ENCODE peak calls at places on chromosomes 16 and 17, in five cellular contexts. One of them, this sample, is unnamed.

GRCh38 chr16:85460983-85461813 is 151.9 kb upstream of the GSE1 start:
- DNase-seq in MM.1S: no peak
- DNase-seq in HFF-Myc: no peak
- DNase-seq in heart left ventricle: no peak
- DNase-seq in spleen: no peak
- DNase-seq in this sample: no peak

GRCh38 chr17:76940738-76941350 is 72.6 kb downstream of the MGAT5B start:
- DNase-seq in MM.1S: no peak
- DNase-seq in heart left ventricle: no peak
- DNase-seq in HFF-Myc: no peak
- DNase-seq in spleen: no peak
- DNase-seq in this sample: no peak

GRCh38 chr16:8716592-8716991 is 42.2 kb downstream of the ABAT start:
- DNase-seq in MM.1S: no peak
- DNase-seq in spleen: no peak
- DNase-seq in heart left ventricle: no peak
- DNase-seq in HFF-Myc: no peak
- DNase-seq in this sample: no peak

GRCh38 chr16:69890114-69890890 is 60.8 kb upstream of the CLEC18A start:
- DNase-seq in heart left ventricle: peak; percentile 64
- DNase-seq in MM.1S: no peak
- DNase-seq in spleen: no peak
- DNase-seq in HFF-Myc: peak; percentile 59
- DNase-seq in this sample: no peak

GRCh38 chr17:39618956-39619785 is 7.6 kb upstream of the PPP1R1B start:
- DNase-seq in HFF-Myc: no peak
- DNase-seq in heart left ventricle: no peak
- DNase-seq in MM.1S: no peak
- DNase-seq in spleen: no peak
- DNase-seq in this sample: no peak

GRCh38 chr16:57838161-57838560 is 35.9 kb upstream of the KIFC3 start:
- DNase-seq in heart left ventricle: no peak
- DNase-seq in MM.1S: no peak
- DNase-seq in spleen: peak; percentile 28
- DNase-seq in HFF-Myc: no peak
- DNase-seq in this sample: no peak

GRCh38 chr17:72280881-72281280 is 160.1 kb downstream of the SOX9 start:
- DNase-seq in spleen: no peak
- DNase-seq in heart left ventricle: no peak
- DNase-seq in HFF-Myc: no peak
- DNase-seq in MM.1S: no peak
- DNase-seq in this sample: no peak

GRCh38 chr17:66175892-66176291 is 16.0 kb downstream of the CEP112 start:
- DNase-seq in HFF-Myc: no peak
- DNase-seq in spleen: no peak
- DNase-seq in heart left ventricle: no peak
- DNase-seq in MM.1S: no peak
- DNase-seq in this sample: no peak

GRCh38 chr16:71929048-71929447 is 33.7 kb downstream of the IST1 start:
- DNase-seq in heart left ventricle: no peak
- DNase-seq in spleen: no peak
- DNase-seq in MM.1S: no peak
- DNase-seq in HFF-Myc: peak; percentile 21
- DNase-seq in this sample: no peak

GRCh38 chr16:48899500-48899899 is 289.5 kb upstream of the N4BP1 start:
- DNase-seq in heart left ventricle: no peak
- DNase-seq in HFF-Myc: no peak
- DNase-seq in MM.1S: no peak
- DNase-seq in spleen: no peak
- DNase-seq in this sample: no peak

GRCh38 chr17:73798111-73798748 is 154.0 kb upstream of the SDK2 start:
- DNase-seq in MM.1S: no peak
- DNase-seq in spleen: no peak
- DNase-seq in HFF-Myc: peak; percentile 60
- DNase-seq in heart left ventricle: no peak
- DNase-seq in this sample: no peak

GRCh38 chr16:86252596-86252995 is 257.7 kb upstream of the FOXF1 start:
- DNase-seq in HFF-Myc: no peak
- DNase-seq in heart left ventricle: no peak
- DNase-seq in MM.1S: no peak
- DNase-seq in spleen: peak; percentile 52
- DNase-seq in this sample: no peak

GRCh38 chr17:60510723-60511122 is 15.3 kb downstream of the APPBP2 start:
- DNase-seq in heart left ventricle: no peak
- DNase-seq in spleen: no peak
- DNase-seq in HFF-Myc: no peak
- DNase-seq in MM.1S: no peak
- DNase-seq in this sample: no peak

GRCh38 chr16:89395150-89396142 is 94.9 kb downstream of the ANKRD11 start:
- DNase-seq in MM.1S: no peak
- DNase-seq in HFF-Myc: peak; percentile 91
- DNase-seq in heart left ventricle: peak; percentile 91
- DNase-seq in spleen: no peak
- DNase-seq in this sample: no peak

GRCh38 chr16:3881499-3881995 is 1.0 kb upstream of the CREBBP start:
- DNase-seq in spleen: no peak
- DNase-seq in HFF-Myc: no peak
- DNase-seq in MM.1S: no peak
- DNase-seq in heart left ventricle: no peak
- DNase-seq in this sample: no peak

GRCh38 chr16:73063854-73064226 is 15.9 kb upstream of the ZFHX3 start:
- DNase-seq in MM.1S: no peak
- DNase-seq in spleen: no peak
- DNase-seq in HFF-Myc: no peak
- DNase-seq in heart left ventricle: no peak
- DNase-seq in this sample: no peak

GRCh38 chr16:29804020-29804419 is 2.3 kb upstream of the MAZ start:
- DNase-seq in MM.1S: no peak
- DNase-seq in heart left ventricle: no peak
- DNase-seq in HFF-Myc: no peak
- DNase-seq in spleen: no peak
- DNase-seq in this sample: no peak

GRCh38 chr16:89341697-89342694 is 124.5 kb downstream of the ZNF778 start:
- DNase-seq in MM.1S: no peak
- DNase-seq in heart left ventricle: no peak
- DNase-seq in HFF-Myc: no peak
- DNase-seq in spleen: no peak
- DNase-seq in this sample: no peak

GRCh38 chr16:27492588-27492979 is 57.1 kb downstream of the GTF3C1 start:
- DNase-seq in spleen: peak; percentile 64
- DNase-seq in MM.1S: no peak
- DNase-seq in heart left ventricle: no peak
- DNase-seq in HFF-Myc: no peak
- DNase-seq in this sample: no peak

GRCh38 chr17:7440823-7441174 is 1.5 kb downstream of the FGF11 start:
- DNase-seq in HFF-Myc: no peak
- DNase-seq in MM.1S: no peak
- DNase-seq in heart left ventricle: peak; percentile 51
- DNase-seq in spleen: peak; percentile 79
- DNase-seq in this sample: peak; percentile 81

GRCh38 chr17:73323622-73324455 is 12.0 kb upstream of the CDC42EP4 start:
- DNase-seq in heart left ventricle: no peak
- DNase-seq in spleen: no peak
- DNase-seq in HFF-Myc: no peak
- DNase-seq in MM.1S: no peak
- DNase-seq in this sample: no peak

GRCh38 chr17:9987779-9988585 is 82.9 kb upstream of the RCVRN start:
- DNase-seq in MM.1S: no peak
- DNase-seq in spleen: peak; percentile 82
- DNase-seq in HFF-Myc: no peak
- DNase-seq in heart left ventricle: no peak
- DNase-seq in this sample: peak; percentile 62

GRCh38 chr17:59435238-59435637 is 103.8 kb downstream of the YPEL2 start:
- DNase-seq in HFF-Myc: no peak
- DNase-seq in spleen: no peak
- DNase-seq in heart left ventricle: no peak
- DNase-seq in MM.1S: no peak
- DNase-seq in this sample: no peak

GRCh38 chr17:12463102-12463501 is 202.6 kb upstream of the MYOCD start:
- DNase-seq in heart left ventricle: no peak
- DNase-seq in MM.1S: no peak
- DNase-seq in HFF-Myc: no peak
- DNase-seq in spleen: no peak
- DNase-seq in this sample: no peak

GRCh38 chr16:29814592-29814991 is 1.4 kb upstream of the PAGR1 start:
- DNase-seq in HFF-Myc: no peak
- DNase-seq in heart left ventricle: no peak
- DNase-seq in spleen: peak; percentile 77
- DNase-seq in MM.1S: no peak
- DNase-seq in this sample: no peak

GRCh38 chr17:40323731-40324650 is 15.0 kb downstream of the RARA start:
- DNase-seq in spleen: peak; percentile 85
- DNase-seq in MM.1S: peak; percentile 21
- DNase-seq in HFF-Myc: no peak
- DNase-seq in heart left ventricle: peak; percentile 84
- DNase-seq in this sample: no peak

GRCh38 chr17:72606656-72607055 is 485.8 kb downstream of the SLC39A11 start:
- DNase-seq in spleen: no peak
- DNase-seq in HFF-Myc: no peak
- DNase-seq in MM.1S: no peak
- DNase-seq in heart left ventricle: no peak
- DNase-seq in this sample: no peak

GRCh38 chr17:47265983-47266541 is 12.4 kb downstream of the ITGB3 start:
- DNase-seq in spleen: no peak
- DNase-seq in HFF-Myc: no peak
- DNase-seq in MM.1S: no peak
- DNase-seq in heart left ventricle: no peak
- DNase-seq in this sample: no peak

GRCh38 chr17:47785538-47786123 is 36.0 kb downstream of the OSBPL7 start:
- DNase-seq in heart left ventricle: no peak
- DNase-seq in HFF-Myc: no peak
- DNase-seq in MM.1S: peak; percentile 38
- DNase-seq in spleen: no peak
- DNase-seq in this sample: no peak

GRCh38 chr17:81905993-81906392 is 4.0 kb downstream of the NPB start:
- DNase-seq in spleen: no peak
- DNase-seq in HFF-Myc: no peak
- DNase-seq in heart left ventricle: no peak
- DNase-seq in MM.1S: no peak
- DNase-seq in this sample: no peak

GRCh38 chr17:81905424-81905875 is 3.4 kb downstream of the NPB start:
- DNase-seq in spleen: no peak
- DNase-seq in MM.1S: no peak
- DNase-seq in HFF-Myc: no peak
- DNase-seq in heart left ventricle: no peak
- DNase-seq in this sample: no peak

GRCh38 chr17:81907219-81908145 is 3.7 kb downstream of the PCYT2 start:
- DNase-seq in MM.1S: no peak
- DNase-seq in heart left ventricle: no peak
- DNase-seq in HFF-Myc: no peak
- DNase-seq in spleen: no peak
- DNase-seq in this sample: no peak

GRCh38 chr17:81904600-81905423 is 2.8 kb downstream of the NPB start:
- DNase-seq in MM.1S: no peak
- DNase-seq in spleen: no peak
- DNase-seq in heart left ventricle: no peak
- DNase-seq in HFF-Myc: no peak
- DNase-seq in this sample: no peak

GRCh38 chr17:81906476-81907218 is 4.6 kb downstream of the PCYT2 start:
- DNase-seq in MM.1S: no peak
- DNase-seq in HFF-Myc: no peak
- DNase-seq in heart left ventricle: no peak
- DNase-seq in spleen: no peak
- DNase-seq in this sample: no peak
- TF ChIP-seq CTCF in MM.1S: peak; percentile 15
- TF ChIP-seq CTCF in HFF-Myc: peak; percentile 2
- TF ChIP-seq CTCF in heart left ventricle: no peak
- TF ChIP-seq CTCF in spleen: no peak
- TF ChIP-seq CTCF in this sample: no peak

GRCh38 chr17:44105483-44105882 is 18.0 kb downstream of the HDAC5 start:
- DNase-seq in heart left ventricle: no peak
- DNase-seq in MM.1S: no peak
- DNase-seq in spleen: no peak
- DNase-seq in HFF-Myc: no peak
- DNase-seq in this sample: no peak
- TF ChIP-seq CTCF in heart left ventricle: no peak
- TF ChIP-seq CTCF in MM.1S: no peak
- TF ChIP-seq CTCF in spleen: no peak
- TF ChIP-seq CTCF in HFF-Myc: no peak
- TF ChIP-seq CTCF in this sample: no peak

GRCh38 chr17:41912925-41913324 is 5.8 kb downstream of the ACLY start:
- DNase-seq in HFF-Myc: no peak
- DNase-seq in MM.1S: no peak
- DNase-seq in heart left ventricle: no peak
- DNase-seq in spleen: no peak
- DNase-seq in this sample: no peak
- TF ChIP-seq CTCF in HFF-Myc: no peak
- TF ChIP-seq CTCF in MM.1S: no peak
- TF ChIP-seq CTCF in heart left ventricle: no peak
- TF ChIP-seq CTCF in spleen: no peak
- TF ChIP-seq CTCF in this sample: no peak

GRCh38 chr17:48830840-48831548 is at the start of gene CALCOCO2:
- DNase-seq in HFF-Myc: peak; percentile 37
- DNase-seq in heart left ventricle: peak; percentile 95
- DNase-seq in spleen: peak; percentile 98
- DNase-seq in MM.1S: peak; percentile 97
- DNase-seq in this sample: peak; percentile 95
- TF ChIP-seq CTCF in HFF-Myc: no peak
- TF ChIP-seq CTCF in heart left ventricle: no peak
- TF ChIP-seq CTCF in spleen: no peak
- TF ChIP-seq CTCF in MM.1S: peak; percentile 13
- TF ChIP-seq CTCF in this sample: no peak

GRCh38 chr16:78461087-78461486 is 361.6 kb downstream of the WWOX start:
- DNase-seq in heart left ventricle: no peak
- DNase-seq in spleen: no peak
- DNase-seq in HFF-Myc: no peak
- DNase-seq in MM.1S: no peak
- DNase-seq in this sample: no peak

GRCh38 chr16:78455861-78456260 is 356.4 kb downstream of the WWOX start:
- DNase-seq in MM.1S: no peak
- DNase-seq in HFF-Myc: no peak
- DNase-seq in spleen: no peak
- DNase-seq in heart left ventricle: no peak
- DNase-seq in this sample: no peak

GRCh38 chr16:78461496-78461938 is 362.1 kb downstream of the WWOX start:
- DNase-seq in MM.1S: no peak
- DNase-seq in heart left ventricle: no peak
- DNase-seq in HFF-Myc: no peak
- DNase-seq in spleen: no peak
- DNase-seq in this sample: no peak

GRCh38 chr16:78460428-78460827 is 361.0 kb downstream of the WWOX start:
- DNase-seq in heart left ventricle: no peak
- DNase-seq in HFF-Myc: no peak
- DNase-seq in MM.1S: no peak
- DNase-seq in spleen: no peak
- DNase-seq in this sample: no peak

GRCh38 chr16:78458588-78458987 is 359.1 kb downstream of the WWOX start:
- DNase-seq in HFF-Myc: no peak
- DNase-seq in heart left ventricle: no peak
- DNase-seq in MM.1S: no peak
- DNase-seq in spleen: no peak
- DNase-seq in this sample: no peak
- TF ChIP-seq CTCF in HFF-Myc: no peak
- TF ChIP-seq CTCF in heart left ventricle: no peak
- TF ChIP-seq CTCF in MM.1S: no peak
- TF ChIP-seq CTCF in spleen: no peak
- TF ChIP-seq CTCF in this sample: no peak

This sample was measured in GM13977.